ENCODE peak calls at places on chromosome 1, in ten cellular contexts. H is IMR-90, G is testis, P is cardiac muscle cell, K is GM12865, I is breast epithelium, Y is foreskin fibroblast, J is kidney epithelial cell, E is brain microvascular endothelial cell, S is ovary. U is an unnamed sample.

GRCh38 chr1:114716304-114717158 is at the start of gene NRAS:
- DNase-seq in G (peak), I (peak), H (peak), Y (peak), J (peak), P (peak), S (peak), K (peak), E (peak), U (peak)

GRCh38 chr1:118101445-118101844 is 83.6 kb downstream of the SPAG17 start:
- DNase-seq in K (no peak), S (no peak), J (no peak), P (no peak), E (no peak), H (no peak), I (no peak), Y (no peak), G (no peak), U (peak)

GRCh38 chr1:47175227-47175934 is 14.5 kb downstream of the PDZK1IP1 start:
- DNase-seq in S (no peak), G (peak), E (peak), P (peak), J (no peak), Y (peak), I (no peak), K (peak), H (peak), U (peak)

GRCh38 chr1:22772054-22772453 is 61.4 kb downstream of the EPHB2 start:
- DNase-seq in G (no peak), J (no peak), S (no peak), P (peak), K (no peak), H (no peak), I (no peak), E (no peak), Y (no peak), U (no peak)

GRCh38 chr1:53656062-53656915 is 82.7 kb downstream of the GLIS1 start:
- DNase-seq in H (peak), S (no peak), J (no peak), E (peak), Y (peak), K (no peak), G (no peak), I (no peak), P (no peak), U (peak)

GRCh38 chr1:200627548-200628222 is 7.1 kb upstream of the KIF14 start:
- DNase-seq in I (no peak), K (peak), Y (no peak), P (no peak), H (no peak), G (no peak), E (no peak), J (no peak), S (no peak), U (no peak)

GRCh38 chr1:113133038-113133437 is 60.0 kb downstream of the LRIG2 start:
- DNase-seq in E (no peak), Y (no peak), H (no peak), S (no peak), K (peak), G (no peak), P (no peak), I (no peak), J (no peak), U (no peak)

GRCh38 chr1:182650678-182651669 is 33.4 kb downstream of the RGS8 start:
- DNase-seq in I (no peak), P (no peak), H (no peak), Y (no peak), E (no peak), K (no peak), S (no peak), G (no peak), J (no peak), U (no peak)

GRCh38 chr1:171841931-171842723 is 829 bp downstream of the DNM3 start:
- DNase-seq in P (peak), J (no peak), I (no peak), G (peak), H (no peak), S (peak), Y (no peak), K (no peak), E (no peak), U (peak)

GRCh38 chr1:205928256-205928655 is 15.0 kb downstream of the SLC26A9 start:
- DNase-seq in J (no peak), P (no peak), H (no peak), K (no peak), I (no peak), E (no peak), Y (no peak), G (no peak), S (no peak), U (no peak)

GRCh38 chr1:51061231-51061943 is 40.6 kb upstream of the C1orf185 start:
- DNase-seq in G (no peak), K (peak), P (no peak), E (peak), Y (peak), I (no peak), J (no peak), H (peak), S (no peak), U (no peak)

GRCh38 chr1:11736746-11737639 is 1.1 kb downstream of the AGTRAP start:
- DNase-seq in G (peak), K (peak), J (peak), I (no peak), E (peak), P (peak), Y (peak), S (peak), H (peak), U (peak)

GRCh38 chr1:151756291-151756690 is 7.0 kb downstream of the MRPL9 start:
- DNase-seq in G (no peak), J (no peak), H (peak), S (no peak), E (peak), P (no peak), K (no peak), Y (peak), I (no peak), U (peak)

GRCh38 chr1:233172201-233172600 is 123.3 kb downstream of the PCNX2 start:
- DNase-seq in E (peak), Y (peak), P (no peak), I (no peak), H (peak), K (no peak), J (no peak), G (peak), S (no peak), U (peak)

GRCh38 chr1:176522310-176522846 is 59.4 kb downstream of the PAPPA2 start:
- DNase-seq in E (no peak), S (no peak), P (no peak), I (no peak), H (no peak), Y (no peak), G (no peak), J (peak), K (no peak), U (no peak)

GRCh38 chr1:231414260-231415016 is 7.6 kb downstream of the EGLN1 start:
- DNase-seq in E (no peak), G (no peak), J (no peak), I (no peak), S (no peak), H (no peak), P (peak), Y (no peak), K (no peak), U (no peak)

GRCh38 chr1:46183926-46184557 is 7.8 kb upstream of the P3R3URF start:
- DNase-seq in J (no peak), I (no peak), S (no peak), P (no peak), E (no peak), G (no peak), H (no peak), Y (peak), K (peak), U (no peak)

GRCh38 chr1:30694248-30695175 is 28.9 kb downstream of the MATN1 start:
- DNase-seq in J (no peak), K (no peak), H (no peak), Y (no peak), G (no peak), E (no peak), I (no peak), P (no peak), S (no peak), U (no peak)

GRCh38 chr1:68047659-68048026 is 2.8 kb downstream of the DIRAS3 start:
- DNase-seq in S (no peak), H (no peak), J (no peak), K (no peak), Y (no peak), E (no peak), I (no peak), G (no peak), P (no peak), U (no peak)

GRCh38 chr1:227255086-227255732 is 63.1 kb downstream of the CDC42BPA start:
- DNase-seq in H (no peak), G (no peak), S (no peak), E (no peak), K (no peak), P (no peak), I (no peak), J (no peak), Y (no peak), U (no peak)

GRCh38 chr1:157961805-157962762 is 31.4 kb upstream of the KIRREL1 start:
- DNase-seq in J (no peak), K (peak), Y (peak), I (no peak), H (peak), G (no peak), E (peak), P (no peak), S (no peak), U (peak)

GRCh38 chr1:32341186-32341757 is 5.2 kb upstream of the MARCKSL1 start:
- DNase-seq in K (no peak), Y (no peak), G (no peak), I (no peak), H (no peak), S (no peak), J (no peak), E (no peak), P (no peak), U (no peak)

GRCh38 chr1:188782220-188782841 is 1695.3 kb downstream of the BRINP3 start:
- DNase-seq in I (no peak), E (peak), S (no peak), Y (peak), H (peak), P (peak), J (peak), G (peak), K (peak), U (peak)

GRCh38 chr1:48470506-48470905 is 1.5 kb downstream of the SPATA6 start:
- DNase-seq in H (no peak), S (peak), G (peak), E (no peak), P (peak), K (no peak), I (no peak), J (no peak), Y (no peak), U (peak)

GRCh38 chr1:208387908-208388756 is 143.9 kb upstream of the PLXNA2 start:
- DNase-seq in Y (no peak), G (no peak), I (no peak), S (no peak), E (no peak), P (no peak), H (no peak), K (no peak), J (no peak), U (no peak)

GRCh38 chr1:40785446-40785845 is 1.9 kb downstream of the KCNQ4 start:
- DNase-seq in S (no peak), P (no peak), I (no peak), G (no peak), Y (no peak), H (no peak), K (no peak), E (no peak), J (no peak), U (no peak)
- H3K4me3 ChIP-seq in S (no peak), P (no peak), I (no peak), G (no peak), Y (no peak), H (no peak), K (no peak), E (no peak), J (no peak), U (no peak)

DNA sequence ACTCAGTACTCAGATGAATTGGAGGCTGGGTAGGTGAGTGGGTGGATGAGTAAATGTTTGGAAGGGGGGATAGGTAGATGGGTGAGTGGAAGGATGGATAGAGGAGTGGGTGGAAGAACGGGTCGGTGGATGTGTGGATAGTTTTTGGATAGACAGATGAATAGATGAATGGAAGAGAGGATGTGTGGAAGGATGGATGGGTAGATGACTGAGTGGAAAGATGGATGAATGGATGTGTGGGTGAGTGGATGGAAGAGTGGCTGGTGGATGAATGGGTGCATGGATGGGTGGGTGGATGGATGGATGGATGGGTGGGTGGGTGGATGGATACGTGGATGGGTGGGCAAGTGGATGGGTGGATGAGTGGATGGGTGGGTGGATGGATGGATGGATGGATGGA is 3.7 kb downstream of the SLC45A1 start:
- DNase-seq in H (no peak), J (no peak), G (no peak), K (no peak), E (no peak), S (no peak), P (no peak), Y (no peak), I (no peak), U (no peak)
- TF ChIP-seq CTCF in H (no peak), J (no peak), G (no peak), K (no peak), E (no peak), S (no peak), P (no peak), Y (no peak), I (no peak), U (no peak)

GRCh38 chr1:35573198-35573775 is at the start of gene TFAP2E:
- DNase-seq in H (no peak), S (no peak), I (no peak), G (peak), P (peak), K (no peak), J (no peak), Y (peak), E (no peak), U (peak)

GRCh38 chr1:35575401-35575958 is 2.4 kb downstream of the TFAP2E start:
- DNase-seq in K (no peak), J (no peak), H (no peak), E (no peak), I (no peak), G (no peak), S (no peak), Y (no peak), P (no peak), U (no peak)

GRCh38 chr1:35574655-35575400 is 1.7 kb downstream of the TFAP2E start:
- DNase-seq in E (no peak), J (no peak), Y (no peak), P (no peak), S (no peak), H (no peak), G (no peak), K (no peak), I (no peak), U (no peak)

GRCh38 chr1:35572296-35572695 is 818 bp upstream of the TFAP2E start:
- DNase-seq in J (no peak), E (no peak), I (no peak), P (no peak), K (no peak), G (no peak), H (no peak), S (no peak), Y (no peak), U (no peak)

GRCh38 chr1:35573776-35574654 is 901 bp downstream of the TFAP2E start:
- DNase-seq in P (no peak), S (no peak), I (no peak), G (no peak), K (no peak), E (no peak), Y (no peak), J (no peak), H (no peak), U (no peak)
- H3K4me3 ChIP-seq in P (peak), S (no peak), I (peak), G (peak), K (no peak), E (peak), Y (peak), J (peak), H (peak), U (peak)

DNA sequence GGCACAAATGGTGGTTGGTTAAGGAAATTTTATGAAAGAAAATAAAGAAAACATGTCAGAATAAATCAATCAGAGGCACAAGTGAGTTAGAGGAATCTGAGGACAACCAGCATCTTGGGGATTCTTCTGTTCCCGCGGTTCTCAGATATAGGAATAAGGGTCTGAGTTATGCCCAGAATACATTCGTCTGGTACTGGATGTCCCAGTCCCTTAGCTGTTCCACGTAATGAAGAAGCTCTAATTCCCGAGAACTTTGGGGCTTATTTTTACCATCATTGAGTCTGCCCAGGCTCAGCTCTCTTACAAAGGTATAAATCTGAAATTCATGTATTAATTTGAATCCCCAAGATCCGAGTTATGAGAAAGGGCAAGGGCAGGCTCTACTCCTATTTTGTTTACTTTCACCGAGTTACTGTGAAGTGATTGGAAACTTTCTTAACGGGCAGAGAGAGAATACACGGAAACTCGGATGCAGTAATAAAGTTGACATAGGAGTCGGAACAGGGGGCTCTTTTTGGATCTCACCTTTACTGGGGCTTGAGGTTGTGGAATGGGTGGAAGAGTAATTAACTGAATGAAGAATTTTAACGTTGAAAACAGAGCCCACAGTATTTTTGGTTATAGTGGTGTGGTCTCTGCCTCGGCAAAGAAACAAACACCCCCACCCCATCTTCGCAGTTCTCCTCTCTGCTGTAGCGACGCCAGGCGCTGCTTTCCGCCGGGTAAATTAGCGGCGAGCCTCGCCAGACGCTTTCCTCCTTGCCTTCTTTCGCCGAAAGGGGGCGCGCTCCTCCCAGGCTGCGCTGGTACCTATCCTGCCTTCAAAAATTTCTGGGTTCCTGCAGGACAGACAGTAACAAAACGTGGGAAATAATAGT is 7.1 kb downstream of the PRRX1 start:
- DNase-seq in P (peak), I (no peak), G (peak), K (peak), H (peak), S (peak), J (no peak), Y (no peak), E (peak), U (peak)
- TF ChIP-seq CTCF in P (peak), I (no peak), G (peak), K (peak), H (peak), S (no peak), J (peak), Y (no peak), E (peak), U (peak)

DNA sequence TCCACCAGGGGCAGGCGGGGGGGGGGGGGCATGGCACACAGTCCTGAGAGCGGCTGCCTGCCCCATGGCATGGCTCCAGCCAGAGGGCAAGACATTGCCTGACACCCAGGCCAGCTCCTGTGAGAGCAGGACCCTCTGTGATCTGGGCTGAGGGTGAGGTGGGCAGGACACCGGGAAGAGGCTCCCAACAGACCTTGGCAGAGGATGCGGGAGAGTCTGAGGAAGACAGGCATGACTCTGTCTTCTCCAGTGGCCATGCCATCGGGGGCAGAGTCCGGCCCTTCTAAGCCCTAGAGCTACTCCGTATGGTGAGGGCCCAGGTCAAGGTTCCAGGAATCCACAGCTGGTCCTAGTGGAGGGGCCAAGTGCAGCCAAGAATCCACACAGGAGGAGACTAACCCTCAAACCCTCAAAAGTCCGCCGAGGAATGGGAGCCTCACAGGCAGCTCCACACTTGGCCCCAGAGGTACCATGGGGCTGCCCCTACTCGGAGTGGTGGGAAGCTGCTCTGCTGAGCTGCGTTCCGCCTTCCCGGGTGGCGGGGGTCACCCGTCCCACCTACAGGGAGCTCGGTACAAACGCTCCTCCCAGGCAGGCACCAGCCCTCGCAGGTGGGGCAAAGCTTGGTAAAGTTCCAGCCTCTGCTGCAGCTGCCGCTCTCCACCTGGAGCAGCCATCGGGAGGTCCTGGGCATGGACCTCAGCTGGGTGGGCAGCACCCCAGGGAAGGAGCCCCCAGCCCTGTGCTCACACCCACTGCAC is 6.5 kb downstream of the ACTRT2 start:
- DNase-seq in E (no peak), P (no peak), J (no peak), I (no peak), K (no peak), Y (no peak), S (peak), G (no peak), H (no peak), U (no peak)
- H3K4me3 ChIP-seq in E (no peak), P (no peak), J (no peak), I (no peak), K (no peak), Y (no peak), S (no peak), G (no peak), H (no peak), U (no peak)

GRCh38 chr1:33382651-33383415 is 48.1 kb downstream of the PHC2 start:
- DNase-seq in Y (no peak), K (no peak), E (no peak), S (no peak), G (no peak), I (no peak), P (no peak), J (no peak), H (no peak), U (peak)
- TF ChIP-seq CTCF in Y (no peak), K (no peak), E (no peak), S (no peak), G (no peak), I (no peak), P (no peak), J (no peak), H (no peak), U (no peak)

DNA sequence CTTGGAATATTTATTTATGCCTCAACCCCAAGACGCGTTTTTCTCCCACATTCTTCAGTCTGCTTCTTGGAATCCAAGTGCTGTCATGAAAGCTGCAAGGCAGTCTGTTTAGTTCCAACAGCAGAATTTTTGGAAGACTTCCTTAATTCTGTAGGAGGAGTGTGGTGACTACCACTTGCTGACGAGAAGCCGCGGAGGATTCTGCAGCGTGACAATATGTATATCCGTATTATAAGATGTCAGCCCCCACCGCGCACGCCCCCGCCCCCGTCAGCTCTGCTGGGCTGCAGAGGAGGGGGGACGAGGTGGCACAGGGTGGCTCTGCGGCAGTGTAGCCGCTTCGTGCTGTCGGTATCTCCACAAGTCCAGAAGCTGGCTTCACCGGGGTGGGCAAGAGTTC is 22.6 kb downstream of the SMYD2 start:
- DNase-seq in G (no peak), E (no peak), J (no peak), S (no peak), Y (no peak), K (no peak), P (no peak), H (peak), I (no peak), U (peak)
- H3K4me3 ChIP-seq in G (no peak), E (no peak), J (no peak), S (no peak), Y (no peak), K (no peak), P (no peak), H (no peak), I (no peak), U (peak)

GRCh38 chr1:25011966-25012625 is 82.0 kb upstream of the RUNX3 start:
- DNase-seq in I (no peak), K (no peak), J (no peak), Y (no peak), P (no peak), G (no peak), E (no peak), H (no peak), S (no peak), U (no peak)
- TF ChIP-seq CTCF in I (no peak), K (no peak), J (no peak), Y (no peak), P (no peak), G (no peak), E (peak), H (no peak), S (no peak), U (no peak)

U was measured in fibroblast of mammary gland.